ENCODE peak calls at places on chromosomes 2 and 18, in six cellular contexts. One of them, this sample, is unnamed.

GRCh38 chr2:25063876-25064660 is 22.2 kb downstream of the EFR3B start:
- DNase-seq in body of pancreas: no peak
- DNase-seq in tibial nerve: no peak
- DNase-seq in IMR-90: no peak
- DNase-seq in choroid plexus epithelial cell: no peak
- DNase-seq in WERI-Rb-1: no peak
- DNase-seq in this sample: no peak

GRCh38 chr2:225378984-225379383 is 20.5 kb upstream of the NYAP2 start:
- DNase-seq in body of pancreas: no peak
- DNase-seq in tibial nerve: no peak
- DNase-seq in IMR-90: no peak
- DNase-seq in choroid plexus epithelial cell: no peak
- DNase-seq in WERI-Rb-1: no peak
- DNase-seq in this sample: no peak

GRCh38 chr2:176473177-176473576 is 203.9 kb downstream of the MTX2 start:
- DNase-seq in body of pancreas: no peak
- DNase-seq in tibial nerve: peak; percentile 7
- DNase-seq in IMR-90: peak; percentile 25
- DNase-seq in choroid plexus epithelial cell: peak; percentile 22
- DNase-seq in WERI-Rb-1: no peak
- DNase-seq in this sample: peak; percentile 97

GRCh38 chr2:9030882-9031645 is 27.6 kb upstream of the MBOAT2 start:
- DNase-seq in body of pancreas: no peak
- DNase-seq in tibial nerve: no peak
- DNase-seq in IMR-90: peak; percentile 52
- DNase-seq in choroid plexus epithelial cell: peak; percentile 79
- DNase-seq in WERI-Rb-1: no peak
- DNase-seq in this sample: peak; percentile 17

GRCh38 chr18:26450989-26451682 is 97.2 kb downstream of the KCTD1 start:
- DNase-seq in body of pancreas: no peak
- DNase-seq in tibial nerve: no peak
- DNase-seq in IMR-90: no peak
- DNase-seq in choroid plexus epithelial cell: no peak
- DNase-seq in WERI-Rb-1: no peak
- DNase-seq in this sample: no peak

GRCh38 chr2:221589696-221590095 is 17.6 kb upstream of the EPHA4 start:
- DNase-seq in body of pancreas: no peak
- DNase-seq in tibial nerve: no peak
- DNase-seq in IMR-90: no peak
- DNase-seq in choroid plexus epithelial cell: no peak
- DNase-seq in WERI-Rb-1: no peak
- DNase-seq in this sample: no peak

GRCh38 chr2:188600536-188601210 is 309.0 kb downstream of the GULP1 start:
- DNase-seq in body of pancreas: no peak
- DNase-seq in tibial nerve: no peak
- DNase-seq in IMR-90: peak; percentile 82
- DNase-seq in choroid plexus epithelial cell: peak; percentile 53
- DNase-seq in WERI-Rb-1: no peak
- DNase-seq in this sample: no peak

GRCh38 chr2:111703759-111704158 is 180.2 kb downstream of the ANAPC1 start:
- DNase-seq in body of pancreas: no peak
- DNase-seq in tibial nerve: no peak
- DNase-seq in IMR-90: no peak
- DNase-seq in choroid plexus epithelial cell: no peak
- DNase-seq in WERI-Rb-1: no peak
- DNase-seq in this sample: no peak

GRCh38 chr2:25168256-25169072 is at the start of gene POMC:
- DNase-seq in body of pancreas: peak; percentile 35
- DNase-seq in tibial nerve: no peak
- DNase-seq in IMR-90: peak; percentile 21
- DNase-seq in choroid plexus epithelial cell: peak; percentile 29
- DNase-seq in WERI-Rb-1: peak; percentile 35
- DNase-seq in this sample: peak; percentile 33

GRCh38 chr2:26043862-26044736 is 10.2 kb downstream of the RAB10 start:
- DNase-seq in body of pancreas: peak; percentile 57
- DNase-seq in tibial nerve: peak; percentile 20
- DNase-seq in IMR-90: no peak
- DNase-seq in choroid plexus epithelial cell: peak; percentile 50
- DNase-seq in WERI-Rb-1: no peak
- DNase-seq in this sample: peak; percentile 41

GRCh38 chr2:29462293-29462692 is 347.1 kb downstream of the CLIP4 start:
- DNase-seq in body of pancreas: no peak
- DNase-seq in tibial nerve: no peak
- DNase-seq in IMR-90: peak; percentile 68
- DNase-seq in choroid plexus epithelial cell: peak; percentile 65
- DNase-seq in WERI-Rb-1: no peak
- DNase-seq in this sample: peak; percentile 62

GRCh38 chr2:162524192-162524591 is 180.3 kb downstream of the GCA start:
- DNase-seq in body of pancreas: peak; percentile 51
- DNase-seq in tibial nerve: no peak
- DNase-seq in IMR-90: no peak
- DNase-seq in choroid plexus epithelial cell: peak; percentile 14
- DNase-seq in WERI-Rb-1: peak; percentile 8
- DNase-seq in this sample: peak; percentile 40

GRCh38 chr2:70718736-70719135 is 49.3 kb downstream of the ADD2 start:
- DNase-seq in body of pancreas: no peak
- DNase-seq in tibial nerve: no peak
- DNase-seq in IMR-90: no peak
- DNase-seq in choroid plexus epithelial cell: no peak
- DNase-seq in WERI-Rb-1: no peak
- DNase-seq in this sample: no peak

GRCh38 chr18:80232710-80233109 is 14.6 kb downstream of the PARD6G start:
- DNase-seq in body of pancreas: no peak
- DNase-seq in tibial nerve: no peak
- DNase-seq in IMR-90: no peak
- DNase-seq in choroid plexus epithelial cell: no peak
- DNase-seq in WERI-Rb-1: no peak
- DNase-seq in this sample: no peak

GRCh38 chr2:184835081-184835728 is 236.9 kb downstream of the ZNF804A start:
- DNase-seq in body of pancreas: no peak
- DNase-seq in tibial nerve: no peak
- DNase-seq in IMR-90: peak; percentile 12
- DNase-seq in choroid plexus epithelial cell: peak; percentile 19
- DNase-seq in WERI-Rb-1: no peak
- DNase-seq in this sample: peak; percentile 3

GRCh38 chr2:186170693-186171092 is 315.4 kb upstream of the ZC3H15 start:
- DNase-seq in body of pancreas: no peak
- DNase-seq in tibial nerve: no peak
- DNase-seq in IMR-90: no peak
- DNase-seq in choroid plexus epithelial cell: no peak
- DNase-seq in WERI-Rb-1: no peak
- DNase-seq in this sample: no peak

GRCh38 chr2:174586418-174586817 is 11.2 kb downstream of the WIPF1 start:
- DNase-seq in body of pancreas: no peak
- DNase-seq in tibial nerve: no peak
- DNase-seq in IMR-90: no peak
- DNase-seq in choroid plexus epithelial cell: no peak
- DNase-seq in WERI-Rb-1: no peak
- DNase-seq in this sample: no peak

GRCh38 chr2:240392084-240392947 is 43.1 kb upstream of the GPC1 start:
- DNase-seq in body of pancreas: peak; percentile 7
- DNase-seq in tibial nerve: no peak
- DNase-seq in IMR-90: no peak
- DNase-seq in choroid plexus epithelial cell: peak; percentile 29
- DNase-seq in WERI-Rb-1: peak; percentile 4
- DNase-seq in this sample: no peak

GRCh38 chr2:65636024-65636423 is 203.6 kb upstream of the SPRED2 start:
- DNase-seq in body of pancreas: no peak
- DNase-seq in tibial nerve: no peak
- DNase-seq in IMR-90: no peak
- DNase-seq in choroid plexus epithelial cell: no peak
- DNase-seq in WERI-Rb-1: no peak
- DNase-seq in this sample: no peak

GRCh38 chr2:207093234-207093633 is 72.5 kb downstream of the KLF7 start:
- DNase-seq in body of pancreas: no peak
- DNase-seq in tibial nerve: no peak
- DNase-seq in IMR-90: no peak
- DNase-seq in choroid plexus epithelial cell: no peak
- DNase-seq in WERI-Rb-1: no peak
- DNase-seq in this sample: no peak

GRCh38 chr2:232382331-232383225 is 4.0 kb downstream of the ALPP start:
- DNase-seq in body of pancreas: no peak
- DNase-seq in tibial nerve: no peak
- DNase-seq in IMR-90: no peak
- DNase-seq in choroid plexus epithelial cell: no peak
- DNase-seq in WERI-Rb-1: no peak
- DNase-seq in this sample: no peak

GRCh38 chr2:120972286-120972685 is 236.6 kb downstream of the GLI2 start:
- DNase-seq in body of pancreas: no peak
- DNase-seq in tibial nerve: no peak
- DNase-seq in IMR-90: no peak
- DNase-seq in choroid plexus epithelial cell: no peak
- DNase-seq in WERI-Rb-1: peak; percentile 42
- DNase-seq in this sample: no peak

GRCh38 chr18:49072940-49073339 is 122.2 kb upstream of the SMAD7 start:
- DNase-seq in body of pancreas: no peak
- DNase-seq in tibial nerve: no peak
- DNase-seq in IMR-90: peak; percentile 38
- DNase-seq in choroid plexus epithelial cell: no peak
- DNase-seq in WERI-Rb-1: no peak
- DNase-seq in this sample: no peak

DNA sequence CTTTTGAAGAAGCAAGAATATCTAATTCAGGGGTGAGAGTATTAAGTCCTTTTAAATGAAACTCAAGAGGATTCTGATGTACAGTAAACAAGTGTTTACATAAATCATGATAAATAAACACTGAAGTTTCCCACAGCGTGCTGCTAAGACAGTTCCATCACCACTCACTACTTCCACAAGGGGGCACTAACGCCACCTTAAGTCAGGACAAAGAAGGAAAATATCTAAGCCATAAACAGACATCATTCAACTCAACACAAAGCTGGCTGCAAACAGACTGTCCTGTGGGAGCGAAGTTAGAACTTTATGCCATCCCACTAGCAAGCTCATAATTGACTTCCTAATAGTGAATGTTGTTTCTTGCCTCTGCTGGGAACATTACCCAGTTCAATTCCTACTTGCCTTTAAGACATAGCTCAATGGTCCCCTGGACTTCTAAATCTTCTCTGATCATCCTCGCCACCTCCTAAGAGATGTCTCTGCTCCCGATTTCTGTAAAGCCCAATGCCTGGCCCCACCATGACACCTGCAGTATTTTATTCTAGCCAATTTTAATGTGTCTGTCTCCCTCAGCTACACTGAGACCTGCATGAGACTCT is 36.5 kb downstream of the MRPL44 start:
- DNase-seq in body of pancreas: peak; percentile 72
- DNase-seq in tibial nerve: peak; percentile 89
- DNase-seq in IMR-90: peak; percentile 82
- DNase-seq in choroid plexus epithelial cell: peak; percentile 89
- DNase-seq in WERI-Rb-1: peak; percentile 69
- DNase-seq in this sample: peak; percentile 86
- H3K4me3 ChIP-seq in body of pancreas: no peak overlapping the region
- H3K4me3 ChIP-seq in tibial nerve: no peak overlapping the region
- H3K4me3 ChIP-seq in IMR-90: no peak overlapping the region
- H3K4me3 ChIP-seq in choroid plexus epithelial cell: no peak overlapping the region
- H3K4me3 ChIP-seq in WERI-Rb-1: no peak overlapping the region
- H3K4me3 ChIP-seq in this sample: no peak overlapping the region

DNA sequence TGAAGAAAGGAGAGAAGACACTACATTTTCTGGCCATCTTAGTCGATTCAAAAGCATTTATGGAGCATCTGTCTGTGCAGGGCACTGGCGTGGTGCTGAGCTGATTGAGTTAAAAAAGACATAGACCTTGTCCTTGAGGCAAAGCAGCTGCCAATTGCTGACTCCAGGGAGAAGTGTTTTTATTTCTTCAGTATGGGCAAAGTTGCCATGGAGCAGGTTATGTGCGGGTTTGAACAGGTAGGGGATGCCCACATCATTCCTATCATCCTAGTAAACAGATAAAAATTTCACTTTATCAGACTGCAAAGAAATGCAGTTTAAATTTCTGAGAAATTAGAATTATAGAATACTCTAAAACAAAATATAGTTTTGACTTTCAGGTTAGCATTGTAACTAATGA is 125.8 kb downstream of the NUP35 start:
- DNase-seq in body of pancreas: no peak
- DNase-seq in tibial nerve: no peak
- DNase-seq in IMR-90: no peak
- DNase-seq in choroid plexus epithelial cell: no peak
- DNase-seq in WERI-Rb-1: no peak
- DNase-seq in this sample: peak; percentile 84
- TF ChIP-seq CTCF in body of pancreas: no peak
- TF ChIP-seq CTCF in tibial nerve: no peak
- TF ChIP-seq CTCF in IMR-90: no peak
- TF ChIP-seq CTCF in choroid plexus epithelial cell: no peak
- TF ChIP-seq CTCF in WERI-Rb-1: no peak
- TF ChIP-seq CTCF in this sample: no peak

DNA sequence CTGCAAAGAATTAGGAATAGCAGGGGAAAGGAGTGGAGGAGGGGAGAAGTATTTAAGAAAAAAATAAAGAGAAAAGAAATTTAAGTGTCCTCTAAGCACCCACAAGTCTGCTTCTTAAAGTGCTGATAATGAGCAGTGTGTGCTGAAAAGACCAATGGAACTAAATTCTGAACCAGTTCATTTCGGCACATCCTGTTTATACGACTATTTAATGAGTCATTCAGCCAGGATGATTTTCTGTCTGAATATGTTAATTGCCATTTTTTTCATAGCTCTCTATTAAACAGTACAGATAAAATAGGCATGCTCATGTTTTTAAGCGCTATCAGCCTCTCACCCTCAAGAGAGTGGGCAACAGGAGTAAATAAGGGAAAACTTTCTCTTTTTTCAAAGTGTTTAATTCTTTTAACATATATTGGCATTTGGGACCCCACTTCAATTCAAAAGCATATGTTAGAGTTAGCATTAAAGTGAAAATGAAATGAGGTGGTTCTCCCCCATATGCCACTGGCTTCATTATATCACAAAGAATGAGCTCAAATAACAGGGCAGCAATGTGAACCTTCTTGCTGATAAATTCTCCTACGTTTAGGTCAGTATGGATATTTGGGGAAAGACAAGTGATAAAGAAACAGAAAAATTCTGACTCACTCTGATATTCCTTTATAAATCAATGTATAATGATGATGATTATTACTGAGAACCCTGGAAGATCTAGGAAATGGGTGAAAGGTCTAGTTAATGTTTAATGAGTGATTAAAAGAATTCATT is 87.5 kb downstream of the TCF4 start:
- DNase-seq in body of pancreas: no peak
- DNase-seq in tibial nerve: no peak
- DNase-seq in IMR-90: peak; percentile 92
- DNase-seq in choroid plexus epithelial cell: peak; percentile 78
- DNase-seq in WERI-Rb-1: no peak
- DNase-seq in this sample: peak; percentile 73
- H3K4me3 ChIP-seq in body of pancreas: no peak overlapping the region
- H3K4me3 ChIP-seq in tibial nerve: no peak overlapping the region
- H3K4me3 ChIP-seq in IMR-90: peak overlapping the region; percentile 26
- H3K4me3 ChIP-seq in choroid plexus epithelial cell: peak overlapping the region; percentile 7
- H3K4me3 ChIP-seq in WERI-Rb-1: no peak overlapping the region
- H3K4me3 ChIP-seq in this sample: no peak overlapping the region

DNA sequence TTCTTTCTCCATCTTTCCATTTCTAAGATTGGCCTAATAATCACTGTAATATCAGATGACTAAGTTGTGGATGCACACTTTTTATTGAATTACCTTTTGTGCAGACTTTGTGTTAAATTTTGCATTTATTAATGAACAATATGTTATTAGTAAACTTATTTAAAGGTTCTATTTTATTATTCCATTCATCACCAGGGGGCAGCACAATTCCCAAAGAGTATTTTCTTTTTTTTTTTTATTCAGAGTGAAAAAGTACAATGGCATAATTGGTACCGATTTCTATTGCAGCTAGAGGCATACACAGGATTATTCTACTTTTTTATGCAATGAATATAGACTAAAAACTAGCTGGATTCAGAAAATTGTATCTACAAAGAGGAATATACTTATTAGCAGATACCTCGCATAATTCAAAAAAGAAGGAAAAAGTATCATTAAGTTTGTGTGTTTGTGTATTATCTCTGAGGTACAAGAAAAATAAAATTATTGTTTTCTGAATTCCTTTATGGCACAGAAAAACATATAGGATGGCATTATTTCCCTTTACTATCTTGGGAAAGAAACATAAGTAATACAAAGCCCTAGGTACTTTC is 390.6 kb downstream of the ERBB4 start:
- DNase-seq in body of pancreas: no peak
- DNase-seq in tibial nerve: no peak
- DNase-seq in IMR-90: peak; percentile 1
- DNase-seq in choroid plexus epithelial cell: peak; percentile 38
- DNase-seq in WERI-Rb-1: no peak
- DNase-seq in this sample: peak; percentile 25
- TF ChIP-seq CTCF in body of pancreas: peak; percentile 46
- TF ChIP-seq CTCF in tibial nerve: peak; percentile 20
- TF ChIP-seq CTCF in IMR-90: peak; percentile 44
- TF ChIP-seq CTCF in choroid plexus epithelial cell: peak; percentile 50
- TF ChIP-seq CTCF in WERI-Rb-1: no peak
- TF ChIP-seq CTCF in this sample: peak; percentile 38

This sample was measured in epithelial cell of esophagus.